ENCODE peak calls at places on chromosomes 16 and 17, in four cellular contexts. One of them, this sample, is unnamed.

GRCh38 chr16:83990492-83990891 is 22.4 kb downstream of the NECAB2 start:
- DNase-seq in body of pancreas: no peak
- DNase-seq in stomach: no peak
- DNase-seq in cardiac muscle cell: no peak
- DNase-seq in this sample: no peak

GRCh38 chr17:40480501-40481003 is 20.9 kb downstream of the TNS4 start:
- DNase-seq in body of pancreas: no peak
- DNase-seq in stomach: peak; percentile 30
- DNase-seq in cardiac muscle cell: no peak
- DNase-seq in this sample: peak; percentile 67

GRCh38 chr16:16050106-16050505 is 100.7 kb downstream of the ABCC1 start:
- DNase-seq in body of pancreas: no peak
- DNase-seq in stomach: no peak
- DNase-seq in cardiac muscle cell: no peak
- DNase-seq in this sample: no peak

GRCh38 chr16:66878067-66878466 is 2.2 kb upstream of the PDP2 start:
- DNase-seq in body of pancreas: peak; percentile 58
- DNase-seq in stomach: no peak
- DNase-seq in cardiac muscle cell: no peak
- DNase-seq in this sample: no peak

GRCh38 chr17:2950846-2951245 is 112.6 kb downstream of the OR1D5 start:
- DNase-seq in body of pancreas: no peak
- DNase-seq in stomach: no peak
- DNase-seq in cardiac muscle cell: no peak
- DNase-seq in this sample: no peak

GRCh38 chr16:70478912-70479341 is 24.5 kb downstream of the FCSK start:
- DNase-seq in body of pancreas: no peak
- DNase-seq in stomach: no peak
- DNase-seq in cardiac muscle cell: no peak
- DNase-seq in this sample: no peak

GRCh38 chr17:2122641-2123302 is 67.9 kb downstream of the HIC1 start:
- DNase-seq in body of pancreas: peak; percentile 40
- DNase-seq in stomach: peak; percentile 34
- DNase-seq in cardiac muscle cell: no peak
- DNase-seq in this sample: peak; percentile 49

GRCh38 chr17:35900280-35900679 is 20.1 kb upstream of the CCL5 start:
- DNase-seq in body of pancreas: no peak
- DNase-seq in stomach: no peak
- DNase-seq in cardiac muscle cell: no peak
- DNase-seq in this sample: peak; percentile 49

GRCh38 chr16:85454171-85454883 is 158.8 kb upstream of the GSE1 start:
- DNase-seq in body of pancreas: no peak
- DNase-seq in stomach: no peak
- DNase-seq in cardiac muscle cell: no peak
- DNase-seq in this sample: no peak

GRCh38 chr17:60168654-60169053 is 18.9 kb downstream of the CA4 start:
- DNase-seq in body of pancreas: no peak
- DNase-seq in stomach: no peak
- DNase-seq in cardiac muscle cell: no peak
- DNase-seq in this sample: no peak

GRCh38 chr17:32697728-32698625 is 178.9 kb downstream of the MYO1D start:
- DNase-seq in body of pancreas: no peak
- DNase-seq in stomach: no peak
- DNase-seq in cardiac muscle cell: no peak
- DNase-seq in this sample: no peak

GRCh38 chr17:22411185-22411784 is 719.0 kb downstream of the KCNJ18 start:
- DNase-seq in body of pancreas: no peak
- DNase-seq in stomach: no peak
- DNase-seq in cardiac muscle cell: no peak
- DNase-seq in this sample: no peak

GRCh38 chr17:39209317-39210092 is 9.4 kb downstream of the RPL19 start:
- DNase-seq in body of pancreas: peak; percentile 43
- DNase-seq in stomach: peak; percentile 67
- DNase-seq in cardiac muscle cell: peak; percentile 75
- DNase-seq in this sample: peak; percentile 69

GRCh38 chr17:51745993-51746392 is 412.5 kb downstream of the CA10 start:
- DNase-seq in body of pancreas: no peak
- DNase-seq in stomach: no peak
- DNase-seq in cardiac muscle cell: no peak
- DNase-seq in this sample: no peak

GRCh38 chr17:4610656-4611055 is 26.3 kb downstream of the SMTNL2 start:
- DNase-seq in body of pancreas: no peak
- DNase-seq in stomach: no peak
- DNase-seq in cardiac muscle cell: no peak
- DNase-seq in this sample: no peak

GRCh38 chr17:10843806-10844205 is 5.9 kb upstream of the PIRT start:
- DNase-seq in body of pancreas: peak; percentile 31
- DNase-seq in stomach: peak; percentile 86
- DNase-seq in cardiac muscle cell: peak; percentile 57
- DNase-seq in this sample: no peak

GRCh38 chr16:79400462-79401149 is 199.9 kb downstream of the MAF start:
- DNase-seq in body of pancreas: no peak
- DNase-seq in stomach: peak; percentile 72
- DNase-seq in cardiac muscle cell: no peak
- DNase-seq in this sample: no peak

GRCh38 chr17:51298508-51299371 is 38.4 kb downstream of the UTP18 start:
- DNase-seq in body of pancreas: peak; percentile 11
- DNase-seq in stomach: no peak
- DNase-seq in cardiac muscle cell: peak; percentile 61
- DNase-seq in this sample: no peak

GRCh38 chr17:73932216-73932749 is 271.2 kb upstream of the RPL38 start:
- DNase-seq in body of pancreas: no peak
- DNase-seq in stomach: no peak
- DNase-seq in cardiac muscle cell: no peak
- DNase-seq in this sample: no peak

GRCh38 chr16:81810894-81811538 is 31.9 kb downstream of the PLCG2 start:
- DNase-seq in body of pancreas: no peak
- DNase-seq in stomach: no peak
- DNase-seq in cardiac muscle cell: no peak
- DNase-seq in this sample: no peak

GRCh38 chr17:76384987-76385891 is 830 bp downstream of the SPHK1 start:
- DNase-seq in body of pancreas: peak; percentile 50
- DNase-seq in stomach: peak; percentile 31
- DNase-seq in cardiac muscle cell: peak; percentile 54
- DNase-seq in this sample: peak; percentile 68

GRCh38 chr17:10713336-10713735 is 15.9 kb downstream of the ADPRM start:
- DNase-seq in body of pancreas: no peak
- DNase-seq in stomach: no peak
- DNase-seq in cardiac muscle cell: no peak
- DNase-seq in this sample: no peak

GRCh38 chr17:35757243-35757642 is 3.4 kb upstream of the C17orf50 start:
- DNase-seq in body of pancreas: no peak
- DNase-seq in stomach: no peak
- DNase-seq in cardiac muscle cell: no peak
- DNase-seq in this sample: no peak

GRCh38 chr16:53792161-53792951 is 88.4 kb downstream of the FTO start:
- DNase-seq in body of pancreas: no peak
- DNase-seq in stomach: no peak
- DNase-seq in cardiac muscle cell: no peak
- DNase-seq in this sample: no peak

GRCh38 chr16:19898924-19899604 is 14.4 kb upstream of the GPRC5B start:
- DNase-seq in body of pancreas: peak; percentile 57
- DNase-seq in stomach: peak; percentile 46
- DNase-seq in cardiac muscle cell: peak; percentile 72
- DNase-seq in this sample: no peak

DNA sequence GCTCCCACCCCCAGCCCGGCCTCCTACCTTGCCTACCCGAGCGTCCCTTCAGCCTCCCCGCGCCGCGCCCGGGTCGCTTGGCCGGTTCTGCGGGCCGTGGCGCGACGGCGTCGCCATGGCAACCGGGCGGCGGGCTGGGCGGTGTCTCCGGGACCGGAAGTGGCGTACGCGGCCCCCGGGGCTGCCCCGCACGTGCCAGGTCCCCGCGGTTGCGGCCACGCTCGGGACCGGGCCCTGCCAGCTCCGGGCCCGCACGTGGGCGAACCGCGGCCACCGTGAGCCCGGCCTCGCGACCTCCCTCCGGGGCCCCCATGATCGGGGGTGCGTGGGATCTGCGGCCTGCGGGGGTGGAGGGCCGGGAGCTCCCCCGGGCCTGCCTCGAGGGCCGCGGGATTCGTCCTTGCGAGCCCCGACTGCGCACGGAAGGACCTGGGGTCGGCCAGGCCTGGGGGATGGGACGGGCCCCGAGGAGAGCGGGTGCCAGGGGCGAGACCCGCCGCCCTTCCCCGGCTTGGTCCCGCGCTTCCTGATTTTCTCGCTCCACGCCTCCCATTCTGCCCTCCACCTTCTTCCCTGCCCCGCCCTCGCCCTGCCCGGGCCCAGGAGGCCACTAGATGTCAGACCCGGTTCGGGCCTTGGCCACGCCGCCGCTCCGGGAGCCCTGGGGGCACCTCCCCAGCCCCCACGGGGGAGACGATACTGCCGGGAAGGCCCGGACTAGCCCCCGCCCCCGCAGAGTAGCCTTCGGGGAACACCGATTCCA is at the start of gene CYB561:
- DNase-seq in body of pancreas: peak; percentile 91
- DNase-seq in stomach: peak; percentile 90
- DNase-seq in cardiac muscle cell: no peak
- DNase-seq in this sample: peak; percentile 77
- TF ChIP-seq CTCF in body of pancreas: no peak
- TF ChIP-seq CTCF in stomach: no peak
- TF ChIP-seq CTCF in cardiac muscle cell: peak; percentile 20
- TF ChIP-seq CTCF in this sample: peak; percentile 5

GRCh38 chr17:48571024-48571818 is 6.9 kb downstream of the HOXB4 start:
- DNase-seq in body of pancreas: no peak
- DNase-seq in stomach: no peak
- DNase-seq in cardiac muscle cell: no peak
- DNase-seq in this sample: no peak

GRCh38 chr17:48568499-48569259 is 9.5 kb downstream of the HOXB4 start:
- DNase-seq in body of pancreas: no peak
- DNase-seq in stomach: no peak
- DNase-seq in cardiac muscle cell: no peak
- DNase-seq in this sample: no peak

GRCh38 chr17:48567646-48568354 is 10.3 kb downstream of the HOXB4 start:
- DNase-seq in body of pancreas: no peak
- DNase-seq in stomach: no peak
- DNase-seq in cardiac muscle cell: no peak
- DNase-seq in this sample: no peak

GRCh38 chr17:48570325-48571023 is 7.7 kb downstream of the HOXB4 start:
- DNase-seq in body of pancreas: no peak
- DNase-seq in stomach: no peak
- DNase-seq in cardiac muscle cell: no peak
- DNase-seq in this sample: no peak

DNA sequence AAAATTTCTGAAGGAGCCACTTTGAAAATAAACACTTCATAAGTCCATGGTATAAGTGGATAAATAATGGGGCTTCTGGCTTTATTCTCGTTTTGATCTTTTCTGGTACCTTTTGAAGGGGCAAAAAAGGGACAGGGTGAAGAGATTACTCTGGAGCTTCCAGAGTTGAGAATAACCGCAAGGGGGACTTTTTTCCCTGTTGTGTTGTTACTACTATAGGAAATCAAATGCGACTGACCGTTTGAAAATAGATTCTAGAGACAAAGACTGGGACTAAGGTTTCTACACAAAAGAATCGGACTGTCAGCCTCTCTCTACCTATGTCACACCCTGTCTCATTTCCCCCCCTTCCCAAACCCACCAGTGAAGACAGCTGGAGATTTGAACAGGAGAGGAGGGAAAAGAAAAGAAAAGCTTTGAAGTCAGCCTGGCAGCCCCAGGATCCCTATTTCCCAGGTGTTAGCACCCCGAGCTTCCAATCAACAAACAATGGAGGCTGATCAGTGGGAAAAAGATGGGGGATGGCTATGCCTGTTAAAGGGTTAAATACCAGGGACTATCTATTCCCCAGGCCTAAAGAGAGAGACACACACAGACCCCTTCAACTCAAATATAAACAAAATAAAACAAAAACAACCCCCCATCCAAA is 8.3 kb downstream of the HOXB4 start:
- DNase-seq in body of pancreas: no peak
- DNase-seq in stomach: no peak
- DNase-seq in cardiac muscle cell: no peak
- DNase-seq in this sample: no peak
- TF ChIP-seq CTCF in body of pancreas: no peak
- TF ChIP-seq CTCF in stomach: no peak
- TF ChIP-seq CTCF in cardiac muscle cell: no peak
- TF ChIP-seq CTCF in this sample: no peak

GRCh38 chr17:77853208-77853977 is 105.1 kb upstream of the TNRC6C start:
- DNase-seq in body of pancreas: no peak
- DNase-seq in stomach: no peak
- DNase-seq in cardiac muscle cell: no peak
- DNase-seq in this sample: no peak

GRCh38 chr17:77852666-77853207 is 105.8 kb upstream of the TNRC6C start:
- DNase-seq in body of pancreas: no peak
- DNase-seq in stomach: no peak
- DNase-seq in cardiac muscle cell: no peak
- DNase-seq in this sample: no peak

GRCh38 chr17:77854083-77854758 is 104.3 kb upstream of the TNRC6C start:
- DNase-seq in body of pancreas: no peak
- DNase-seq in stomach: no peak
- DNase-seq in cardiac muscle cell: no peak
- DNase-seq in this sample: no peak

GRCh38 chr17:77849203-77849602 is 109.3 kb upstream of the TNRC6C start:
- DNase-seq in body of pancreas: no peak
- DNase-seq in stomach: no peak
- DNase-seq in cardiac muscle cell: no peak
- DNase-seq in this sample: no peak

DNA sequence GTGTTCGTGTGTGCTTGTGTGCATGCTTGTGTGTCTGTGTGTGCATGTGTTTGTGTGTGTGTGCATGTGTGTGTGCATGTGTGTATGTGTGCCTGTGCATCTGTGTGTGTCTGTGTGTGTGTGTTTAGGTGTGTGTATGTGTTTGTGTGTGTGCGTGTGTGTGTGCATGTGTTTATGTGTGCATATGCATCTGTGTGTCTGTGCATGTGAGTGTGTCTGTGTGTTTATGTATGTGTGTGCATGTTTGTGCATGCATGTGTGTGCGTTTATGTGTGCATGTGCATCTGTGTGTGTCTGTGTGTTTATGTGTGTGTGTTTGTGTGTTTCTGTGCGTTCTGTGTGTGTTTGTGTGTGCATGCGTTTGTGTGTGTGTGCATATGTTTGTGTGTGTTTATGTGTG is 106.6 kb upstream of the TNRC6C start:
- DNase-seq in body of pancreas: no peak
- DNase-seq in stomach: no peak
- DNase-seq in cardiac muscle cell: no peak
- DNase-seq in this sample: no peak
- TF ChIP-seq CTCF in body of pancreas: no peak
- TF ChIP-seq CTCF in stomach: no peak
- TF ChIP-seq CTCF in cardiac muscle cell: no peak
- TF ChIP-seq CTCF in this sample: no peak

DNA sequence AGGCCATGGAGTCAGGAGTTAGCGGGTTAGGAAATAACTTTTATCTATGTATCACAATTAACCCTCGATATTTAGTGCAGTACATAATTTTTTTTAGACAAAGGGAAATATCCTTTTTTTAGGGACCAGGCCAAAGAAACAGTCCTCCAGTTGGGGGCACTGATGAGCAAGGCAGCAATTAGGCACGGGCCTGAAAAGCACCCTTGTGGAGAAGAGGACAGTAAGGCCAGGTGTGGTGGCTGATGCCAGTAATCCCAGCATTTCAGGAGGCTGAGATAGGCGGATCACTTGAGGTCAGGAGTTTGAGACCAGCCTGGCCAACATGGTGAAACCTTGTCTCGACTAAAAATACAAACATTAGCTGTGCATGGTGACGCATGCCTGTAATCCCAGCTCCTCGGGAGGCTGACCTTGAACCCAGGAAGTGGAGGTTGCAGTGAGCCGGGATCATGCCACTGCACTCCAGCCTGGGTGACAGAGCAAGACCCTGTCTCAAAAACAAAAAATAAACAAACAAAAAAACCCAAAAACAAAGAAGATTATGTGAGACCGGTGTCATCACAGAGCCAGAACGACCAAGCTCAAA is 158.3 kb upstream of the NOL11 start:
- DNase-seq in body of pancreas: no peak
- DNase-seq in stomach: no peak
- DNase-seq in cardiac muscle cell: no peak
- DNase-seq in this sample: no peak
- TF ChIP-seq CTCF in body of pancreas: no peak
- TF ChIP-seq CTCF in stomach: no peak
- TF ChIP-seq CTCF in cardiac muscle cell: peak; percentile 18
- TF ChIP-seq CTCF in this sample: no peak